ENCODE peak calls at places on chromosomes 5 and 9, in four cellular contexts. A, J, O and D are unnamed samples.

GRCh38 chr9:128214571-128215490 is 11.7 kb downstream of the DNM1 start:
- DNase-seq in A (no peak), J (peak; percentile 77), O (no peak), D (no peak)

GRCh38 chr5:176531902-176532493 is 5.2 kb downstream of the RNF44 start:
- DNase-seq in A (no peak), O (no peak), J (no peak), D (no peak)

GRCh38 chr9:111483419-111483861 is 743 bp downstream of the ECPAS start:
- DNase-seq in O (peak; percentile 68), A (peak; percentile 6), J (no peak), D (no peak)

GRCh38 chr5:149644629-149645028 is 63.3 kb downstream of the ARHGEF37 start:
- DNase-seq in O (no peak), A (no peak), J (no peak), D (no peak)

GRCh38 chr5:131684595-131684994 is 49.6 kb upstream of the RAPGEF6 start:
- DNase-seq in J (no peak), A (peak; percentile 57), O (no peak), D (no peak)

GRCh38 chr5:170746952-170747340 is 36.6 kb upstream of the GABRP start:
- DNase-seq in J (no peak), A (no peak), O (no peak), D (no peak)

GRCh38 chr5:137146402-137146889 is 352.7 kb downstream of the SPOCK1 start:
- DNase-seq in J (peak; percentile 66), A (no peak), O (no peak), D (no peak)

GRCh38 chr5:128644863-128645262 is 106.8 kb upstream of the FBN2 start:
- DNase-seq in A (no peak), J (no peak), O (no peak), D (no peak)

GRCh38 chr5:145715412-145715811 is 119.7 kb downstream of the PRELID2 start:
- DNase-seq in O (no peak), J (no peak), A (no peak), D (no peak)

GRCh38 chr5:93117753-93118531 is 463.1 kb downstream of the NR2F1-AS1 start:
- DNase-seq in A (no peak), O (no peak), J (no peak), D (no peak)

GRCh38 chr5:73374520-73375235 is 73.9 kb downstream of the FOXD1 start:
- DNase-seq in A (no peak), J (peak; percentile 16), O (no peak), D (no peak)

GRCh38 chr9:93211654-93212001 is 27.7 kb downstream of the WNK2 start:
- DNase-seq in J (no peak), O (no peak), A (no peak), D (no peak)

GRCh38 chr5:97929383-97929782 is 746.3 kb upstream of the RIOK2 start:
- DNase-seq in O (no peak), A (no peak), J (no peak), D (no peak)

GRCh38 chr5:129042306-129042705 is 52.2 kb upstream of the ISOC1 start:
- DNase-seq in A (no peak), J (no peak), O (no peak), D (no peak)

GRCh38 chr9:128683340-128684064 is 5.5 kb upstream of the SET start:
- DNase-seq in A (no peak), O (no peak), J (peak; percentile 55), D (peak; percentile 92)

GRCh38 chr5:164306662-164307061 is 801.2 kb downstream of the MAT2B start:
- DNase-seq in A (no peak), J (no peak), O (no peak), D (no peak)

GRCh38 chr5:158054388-158055092 is 195.6 kb upstream of the CLINT1 start:
- DNase-seq in O (no peak), A (no peak), J (no peak), D (no peak)

GRCh38 chr5:168750926-168751325 is 171.8 kb upstream of the PANK3 start:
- DNase-seq in J (no peak), A (no peak), O (no peak), D (no peak)

GRCh38 chr5:168752012-168752411 is 172.8 kb upstream of the PANK3 start:
- DNase-seq in O (no peak), J (no peak), A (no peak), D (no peak)

GRCh38 chr5:168746893-168747640 is 167.9 kb upstream of the PANK3 start:
- DNase-seq in J (peak; percentile 16), A (no peak), O (no peak), D (no peak)

GRCh38 chr5:168749391-168750100 is 170.4 kb upstream of the PANK3 start:
- DNase-seq in J (no peak), O (no peak), A (no peak), D (no peak)

DNA sequence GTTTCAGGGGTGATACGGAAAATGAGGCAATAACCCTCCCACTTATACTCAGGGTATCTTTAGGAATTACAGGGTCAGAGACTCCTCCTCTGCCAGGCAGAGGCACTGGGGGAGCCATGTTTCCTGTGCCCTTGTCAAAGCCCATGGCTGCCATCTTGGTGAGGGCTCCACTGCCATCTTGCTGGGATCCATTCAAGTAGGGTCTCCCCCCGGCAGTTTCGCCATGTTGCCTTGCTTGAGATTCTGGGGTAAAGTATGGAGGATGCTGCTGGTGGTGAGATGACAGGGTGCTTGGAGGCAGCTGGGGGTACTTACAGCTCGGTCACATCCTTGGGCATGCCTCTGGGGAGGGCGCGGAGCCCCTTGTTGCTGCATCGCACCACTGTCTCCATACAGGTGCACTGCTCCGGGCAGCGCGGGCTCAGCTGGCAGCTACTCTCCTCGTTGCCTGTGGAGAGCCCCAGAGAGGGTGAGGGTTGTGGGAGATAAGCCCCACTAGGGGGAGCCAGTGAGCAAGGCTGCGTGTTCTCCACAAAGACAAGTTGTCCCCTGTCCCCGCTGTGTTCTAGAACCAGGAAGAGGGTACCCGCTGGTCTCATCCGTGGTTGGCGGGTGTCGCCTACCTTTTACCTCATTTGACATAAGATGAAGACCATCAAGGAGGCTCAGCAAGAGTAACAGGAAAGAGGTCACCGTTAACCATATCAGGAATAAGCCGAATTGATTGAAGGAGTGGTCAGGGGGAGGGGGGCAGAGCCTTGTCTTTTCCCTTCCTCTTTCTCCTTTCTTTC is 169.0 kb upstream of the PANK3 start:
- DNase-seq in O (peak; percentile 75), J (peak; percentile 46), A (peak; percentile 25), D (peak; percentile 68)
- TF ChIP-seq PHF8 in O (no peak), J (no peak), A (no peak), D (no peak)

DNA sequence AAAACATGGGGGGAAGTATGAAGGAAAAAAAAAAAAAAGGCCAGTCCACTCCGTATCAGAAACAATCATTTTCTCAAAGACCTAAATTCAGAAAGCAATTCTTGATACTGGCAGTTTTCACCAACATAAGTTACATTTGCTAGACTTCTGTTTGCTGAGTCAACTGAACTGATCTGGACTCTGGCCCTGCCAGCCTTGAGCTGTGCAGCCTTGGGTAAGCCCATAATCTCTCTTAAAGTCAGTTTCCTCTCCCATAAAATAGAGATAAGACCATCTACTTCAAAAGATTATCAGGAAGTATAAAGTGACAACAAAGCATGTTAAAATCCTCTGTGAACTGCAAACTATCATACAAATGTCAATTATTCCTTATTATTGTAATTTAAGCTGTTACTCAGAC is 106.8 kb downstream of the MAPKAP1 start:
- DNase-seq in A (peak; percentile 55), J (no peak), O (no peak), D (no peak)
- TF ChIP-seq PHF8 in A (no peak), J (no peak), O (no peak), D (no peak)

DNA sequence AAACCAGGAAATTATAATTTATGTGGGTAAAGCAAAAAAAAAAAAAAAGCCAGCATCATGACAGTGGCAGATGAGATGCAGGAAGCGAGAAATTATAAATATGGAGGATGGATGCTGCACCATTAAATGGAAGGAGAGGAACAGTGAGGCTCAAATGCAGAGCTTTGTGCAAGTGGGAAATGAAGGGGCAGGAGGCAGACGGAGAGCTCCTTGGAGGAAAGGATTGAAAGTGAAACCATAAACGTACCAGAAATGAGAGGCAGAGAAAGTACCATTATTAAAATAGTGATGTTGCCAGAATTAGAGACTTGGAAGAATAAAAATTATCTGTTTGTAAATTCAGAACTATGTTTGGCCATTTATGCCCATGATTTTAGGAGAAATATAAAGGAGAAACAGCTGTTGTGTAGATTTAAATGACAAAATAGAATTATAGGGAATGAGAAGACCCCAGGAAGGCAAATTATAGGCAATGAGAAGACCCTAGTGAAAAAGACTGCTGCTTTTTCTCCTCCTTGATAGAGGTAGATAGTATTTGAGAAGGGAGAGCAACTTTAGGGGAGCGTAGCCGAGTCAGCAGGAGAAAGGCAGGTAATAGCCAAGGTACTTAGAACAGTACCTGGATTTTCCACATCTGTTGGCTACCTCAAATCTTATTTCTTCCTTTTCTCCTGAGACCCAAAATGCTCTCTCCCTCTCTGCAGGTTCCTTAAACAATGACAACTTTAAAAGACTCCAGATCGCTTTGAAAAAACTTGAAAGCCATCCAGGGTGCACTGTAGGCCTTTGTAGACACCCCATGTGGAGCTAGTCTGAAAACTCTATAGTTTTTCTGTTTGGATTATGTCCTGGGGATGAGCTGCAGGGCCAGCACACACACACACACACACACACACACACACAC is 341.1 kb upstream of the CD180 start:
- DNase-seq in O (no peak), J (no peak), A (no peak), D (no peak)
- TF ChIP-seq PHF8 in O (no peak), J (no peak), A (no peak), D (no peak)

DNA sequence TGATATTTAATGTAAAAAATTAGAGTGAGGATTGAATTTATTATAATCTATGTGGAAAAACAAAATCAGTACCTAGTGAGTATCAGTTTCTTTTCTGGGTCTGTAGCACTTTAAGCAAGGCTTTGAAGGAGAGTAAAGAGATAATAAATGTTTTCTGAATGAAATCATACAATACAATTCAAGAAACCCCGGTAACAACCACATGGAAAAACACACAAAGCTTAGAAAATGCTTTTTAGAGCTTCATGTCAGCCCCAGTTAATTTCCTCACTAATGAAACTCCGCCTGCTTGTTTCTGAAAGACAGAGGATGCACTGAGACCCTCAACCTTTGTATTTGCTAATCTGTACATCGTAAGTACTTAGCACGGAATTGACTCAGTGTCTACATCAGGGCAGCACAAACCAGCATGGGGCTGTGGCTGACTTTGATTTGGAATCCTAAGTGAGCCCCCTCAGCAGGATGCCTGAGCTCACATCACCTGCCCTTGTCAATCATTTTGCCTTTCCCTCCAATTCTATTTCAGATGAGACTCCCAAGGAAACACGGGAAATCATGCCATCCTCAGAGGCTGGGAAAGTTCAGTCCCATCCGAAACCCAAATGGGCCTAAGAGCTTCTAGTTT is 499.1 kb upstream of the MPDZ start:
- DNase-seq in O (no peak), J (no peak), A (no peak), D (no peak)
- TF ChIP-seq PHF8 in O (no peak), J (no peak), A (no peak), D (no peak)

GRCh38 chr9:19379697-19380046 is 364 bp downstream of the RPS6 start:
- DNase-seq in A (no peak), J (no peak), O (no peak), D (no peak)

GRCh38 chr9:19378154-19378553 is 1.9 kb downstream of the RPS6 start:
- DNase-seq in J (no peak), O (no peak), A (no peak), D (no peak)

GRCh38 chr9:19379283-19379682 is 753 bp downstream of the RPS6 start:
- DNase-seq in A (no peak), J (no peak), O (no peak), D (no peak)

GRCh38 chr9:19376931-19377330 is 3.1 kb downstream of the RPS6 start:
- DNase-seq in A (no peak), O (no peak), J (no peak), D (no peak)

GRCh38 chr9:19378647-19379046 is 1.4 kb downstream of the RPS6 start:
- DNase-seq in A (no peak), J (no peak), O (no peak), D (no peak)
- TF ChIP-seq PHF8 in A (no peak), J (no peak), O (no peak), D (no peak)